ENCODE peak calls at places on chromosomes 5 and 9, in five cellular contexts. U is heart left ventricle, Z is tibial nerve, F is mesendoderm, O is cardiac muscle cell. S is an unnamed sample.

GRCh38 chr5:58497956-58498942 is 7.0 kb downstream of the GAPT start:
- DNase-seq in O (peak; percentile 51), F (peak; percentile 60), Z (no peak), U (peak; percentile 8), S (no peak)

GRCh38 chr5:121974261-121974660 is 12.5 kb downstream of the SRFBP1 start:
- DNase-seq in Z (no peak), U (no peak), O (no peak), F (peak; percentile 63), S (no peak)

GRCh38 chr5:82991678-82992323 is 85.4 kb downstream of the TMEM167A start:
- DNase-seq in F (no peak), Z (no peak), O (no peak), U (no peak), S (peak; percentile 40)

GRCh38 chr9:114694719-114695269 is 12.8 kb upstream of the TEX48 start:
- DNase-seq in U (no peak), O (no peak), F (no peak), Z (no peak), S (no peak)

GRCh38 chr9:126667190-126668055 is 53.7 kb downstream of the LMX1B start:
- DNase-seq in Z (no peak), U (no peak), F (no peak), O (no peak), S (no peak)

GRCh38 chr5:180070726-180071417 is 687 bp downstream of the RNF130 start:
- DNase-seq in Z (no peak), O (peak; percentile 56), U (peak; percentile 42), F (peak; percentile 73), S (no peak)

GRCh38 chr5:39902626-39903025 is 477.8 kb upstream of the DAB2 start:
- DNase-seq in O (no peak), U (no peak), Z (no peak), F (no peak), S (no peak)

GRCh38 chr5:150520747-150521521 is 13.0 kb downstream of the NDST1 start:
- DNase-seq in Z (no peak), U (no peak), F (no peak), O (no peak), S (no peak)

GRCh38 chr9:96553070-96553469 is 66.6 kb downstream of the CDC14B start:
- DNase-seq in U (no peak), F (no peak), O (no peak), Z (no peak), S (peak; percentile 22)

GRCh38 chr5:162139190-162139589 is 71.6 kb downstream of the GABRG2 start:
- DNase-seq in F (no peak), U (no peak), O (no peak), Z (no peak), S (no peak)

GRCh38 chr5:132825824-132826391 is 4.5 kb downstream of the SHROOM1 start:
- DNase-seq in F (peak; percentile 50), U (no peak), O (no peak), Z (no peak), S (no peak)

GRCh38 chr5:152688561-152689274 is 283.6 kb upstream of the NMUR2 start:
- DNase-seq in U (no peak), F (peak; percentile 42), O (no peak), Z (no peak), S (peak; percentile 77)

GRCh38 chr9:4936277-4936676 is 48.8 kb upstream of the JAK2 start:
- DNase-seq in Z (no peak), U (no peak), F (no peak), O (no peak), S (no peak)

GRCh38 chr5:159095882-159096554 is 3.7 kb downstream of the EBF1 start:
- DNase-seq in U (no peak), F (peak; percentile 37), Z (no peak), O (no peak), S (no peak)

GRCh38 chr5:142727736-142728047 is 41.8 kb upstream of the FGF1 start:
- DNase-seq in F (no peak), U (no peak), O (no peak), Z (no peak), S (no peak)

GRCh38 chr5:139960723-139961383 is 82.2 kb downstream of the NRG2 start:
- DNase-seq in U (no peak), F (no peak), Z (no peak), O (no peak), S (no peak)

DNA sequence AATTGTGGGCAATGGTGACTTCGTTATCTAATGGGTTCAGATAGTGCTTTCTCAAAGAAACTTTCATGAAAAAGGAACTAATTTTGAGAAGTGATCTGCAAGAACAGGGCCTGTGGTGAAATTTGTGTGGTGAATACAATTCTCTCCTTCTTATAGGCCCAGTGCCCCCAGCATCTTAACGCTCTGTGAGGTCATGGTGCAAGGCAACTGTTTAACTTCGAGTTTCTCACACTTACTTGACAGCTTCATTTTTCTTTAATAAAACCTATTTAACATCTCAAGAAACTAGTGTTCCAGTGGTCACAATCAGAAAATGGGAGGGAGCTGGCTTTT is 69.2 kb downstream of the FAM114A2 start:
- DNase-seq in Z (no peak), F (no peak), U (no peak), O (no peak), S (no peak)
- H3K27ac ChIP-seq in Z (no peak overlapping the region), F (no peak overlapping the region), U (no peak overlapping the region), O (no peak overlapping the region), S (no peak overlapping the region)

DNA sequence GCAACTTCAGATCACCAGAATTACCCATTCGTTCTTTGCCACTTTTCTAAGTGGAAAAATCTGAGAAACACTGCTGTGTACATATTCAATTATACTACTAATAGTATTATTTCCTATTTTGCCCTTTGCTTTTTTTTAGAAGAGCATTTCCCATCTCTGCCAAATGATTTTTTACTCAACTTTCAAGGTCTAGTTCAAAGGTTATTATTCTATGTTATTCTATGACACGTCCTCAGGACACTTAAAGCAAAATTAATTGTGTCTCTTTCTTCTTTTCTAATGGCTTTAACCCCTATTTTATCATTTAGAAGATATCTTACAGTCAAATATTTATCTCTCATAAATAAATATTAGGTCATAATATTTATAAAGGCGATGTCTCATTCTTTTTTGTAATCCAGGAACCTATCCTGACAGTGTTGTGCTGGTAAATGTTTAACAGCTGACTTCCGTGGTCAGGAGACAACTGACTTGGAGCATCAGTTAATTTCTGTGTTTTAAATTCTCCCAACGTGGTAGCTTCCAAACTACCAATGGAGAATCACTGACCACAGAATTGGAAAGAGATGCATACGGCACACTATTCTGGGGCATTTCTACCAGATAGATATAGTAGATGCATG is 375.2 kb downstream of the ARRDC3 start:
- DNase-seq in O (no peak), U (no peak), F (no peak), Z (no peak), S (no peak)
- H3K27ac ChIP-seq in O (no peak overlapping the region), U (no peak overlapping the region), F (no peak overlapping the region), Z (no peak overlapping the region), S (no peak overlapping the region)

GRCh38 chr9:89635007-89635742 is 30.4 kb downstream of the GADD45G start:
- DNase-seq in O (no peak), U (no peak), F (no peak), Z (no peak), S (peak; percentile 49)
- H3K27ac ChIP-seq in O (no peak overlapping the region), U (no peak overlapping the region), F (no peak overlapping the region), Z (no peak overlapping the region), S (no peak overlapping the region)

GRCh38 chr5:66987949-66988838 is 208.4 kb downstream of the CD180 start:
- DNase-seq in F (peak; percentile 63), Z (no peak), O (peak; percentile 48), U (no peak), S (no peak)

GRCh38 chr5:66987540-66987939 is 209.1 kb downstream of the CD180 start:
- DNase-seq in Z (no peak), F (no peak), O (no peak), U (no peak), S (no peak)

GRCh38 chr5:66986009-66986408 is 210.6 kb downstream of the CD180 start:
- DNase-seq in F (no peak), Z (no peak), U (no peak), O (no peak), S (no peak)

GRCh38 chr5:66987126-66987525 is 209.5 kb downstream of the CD180 start:
- DNase-seq in Z (no peak), F (no peak), O (no peak), U (no peak), S (no peak)

DNA sequence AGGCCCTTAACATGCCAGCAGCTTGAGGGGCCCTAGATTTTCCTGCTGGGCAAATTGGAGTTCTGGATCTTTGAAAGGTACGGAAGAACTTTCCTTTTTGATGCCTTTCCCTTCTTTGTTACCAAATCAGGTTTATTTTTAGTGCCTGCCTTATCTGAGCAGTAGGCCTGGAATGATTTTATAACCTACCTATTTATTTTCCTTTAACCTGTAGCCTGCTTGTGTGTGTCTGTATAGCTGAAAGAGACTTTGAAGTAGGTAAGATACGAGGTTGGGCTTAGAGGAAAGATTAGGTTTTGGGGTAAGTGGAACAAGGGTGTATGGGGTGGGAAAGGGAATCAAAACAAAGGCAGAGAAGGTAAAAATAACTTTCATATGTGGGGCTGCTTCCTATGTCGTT is 211.2 kb downstream of the CD180 start:
- DNase-seq in O (no peak), F (no peak), Z (no peak), U (no peak), S (no peak)
- H3K27ac ChIP-seq in O (peak overlapping the region; percentile 58), F (no peak overlapping the region), Z (no peak overlapping the region), U (peak overlapping the region; percentile 29), S (no peak overlapping the region)

GRCh38 chr5:71883745-71884103 is 164.6 kb downstream of the CARTPT start:
- DNase-seq in U (peak; percentile 22), O (no peak), F (no peak), Z (no peak), S (no peak)
- H3K27ac ChIP-seq in U (no peak overlapping the region), O (no peak overlapping the region), F (no peak overlapping the region), Z (no peak overlapping the region), S (no peak overlapping the region)

GRCh38 chr5:109873687-109874086 is 184.0 kb downstream of the MAN2A1 start:
- DNase-seq in F (no peak), O (no peak), Z (no peak), U (no peak), S (no peak)
- H3K27ac ChIP-seq in F (no peak overlapping the region), O (no peak overlapping the region), Z (no peak overlapping the region), U (no peak overlapping the region), S (no peak overlapping the region)

GRCh38 chr9:14165376-14166035 is 148.4 kb downstream of the NFIB start:
- DNase-seq in U (no peak), O (no peak), F (no peak), Z (no peak), S (no peak)
- H3K27ac ChIP-seq in U (no peak overlapping the region), O (no peak overlapping the region), F (no peak overlapping the region), Z (no peak overlapping the region), S (no peak overlapping the region)